ENCODE peak calls at places on chromosome 1, in ten cellular contexts. V is astrocyte of the cerebellum, O is cardiac muscle cell, A is heart right ventricle, S is dorsolateral prefrontal cortex, Y is cardiac fibroblast, U is gastrocnemius medialis, H is foreskin fibroblast, G is fibroblast of mammary gland, Q is fibroblast of pulmonary artery. T is an unnamed sample.

GRCh38 chr1:164363980-164364379 is 195.0 kb upstream of the PBX1 start:
- DNase-seq in V (no peak), O (no peak), A (no peak), S (no peak), Y (no peak), U (no peak), H (no peak), G (no peak), Q (no peak), T (no peak)

GRCh38 chr1:91582431-91582921 is 81.8 kb downstream of the CDC7 start:
- DNase-seq in V (peak), O (peak), A (no peak), S (no peak), Y (peak), U (peak), H (peak), G (peak), Q (peak), T (peak)

GRCh38 chr1:214224605-214225354 is 56.2 kb upstream of the SMYD2 start:
- DNase-seq in V (no peak), O (peak), A (peak), S (no peak), Y (peak), U (no peak), H (peak), G (peak), Q (peak), T (peak)

GRCh38 chr1:225950905-225951351 is 9.9 kb upstream of the LEFTY2 start:
- DNase-seq in V (no peak), O (no peak), A (no peak), S (no peak), Y (no peak), U (no peak), H (no peak), G (no peak), Q (no peak), T (no peak)

GRCh38 chr1:220189750-220190347 is 82.4 kb downstream of the RAB3GAP2 start:
- DNase-seq in V (peak), O (peak), A (no peak), S (no peak), Y (peak), U (no peak), H (peak), G (peak), Q (peak), T (peak)

GRCh38 chr1:112735752-112736151 is 20.6 kb upstream of the PPM1J start:
- DNase-seq in V (peak), O (peak), A (no peak), S (no peak), Y (peak), U (no peak), H (peak), G (peak), Q (peak), T (peak)

GRCh38 chr1:33792216-33792615 is 71.7 kb upstream of the HMGB4 start:
- DNase-seq in V (no peak), O (no peak), A (no peak), S (no peak), Y (no peak), U (no peak), H (no peak), G (no peak), Q (no peak), T (no peak)

GRCh38 chr1:36450270-36450918 is at the start of gene OSCP1:
- DNase-seq in V (peak), O (peak), A (peak), S (peak), Y (peak), U (peak), H (peak), G (peak), Q (peak), T (peak)

GRCh38 chr1:1281533-1282321 is 1.5 kb downstream of the SCNN1D start:
- DNase-seq in V (no peak), O (peak), A (peak), S (peak), Y (peak), U (peak), H (peak), G (peak), Q (peak), T (peak)

GRCh38 chr1:32892368-32893197 is 6.3 kb downstream of the HPCA start:
- DNase-seq in V (no peak), O (peak), A (no peak), S (peak), Y (peak), U (no peak), H (no peak), G (peak), Q (peak), T (no peak)

GRCh38 chr1:11741919-11742598 is 6.1 kb downstream of the AGTRAP start:
- DNase-seq in V (no peak), O (peak), A (no peak), S (no peak), Y (no peak), U (no peak), H (no peak), G (no peak), Q (no peak), T (peak)

GRCh38 chr1:91669584-91670350 is 169.1 kb downstream of the CDC7 start:
- DNase-seq in V (no peak), O (no peak), A (no peak), S (no peak), Y (no peak), U (no peak), H (no peak), G (no peak), Q (no peak), T (no peak)

GRCh38 chr1:30521261-30521865 is 202.0 kb downstream of the MATN1 start:
- DNase-seq in V (no peak), O (no peak), A (no peak), S (no peak), Y (no peak), U (peak), H (no peak), G (no peak), Q (no peak), T (no peak)

GRCh38 chr1:220313576-220313975 is 41.3 kb upstream of the RAB3GAP2 start:
- DNase-seq in V (no peak), O (no peak), A (no peak), S (no peak), Y (no peak), U (no peak), H (no peak), G (no peak), Q (no peak), T (no peak)

GRCh38 chr1:82517586-82517985 is 716.9 kb downstream of the ADGRL2 start:
- DNase-seq in V (no peak), O (peak), A (peak), S (peak), Y (peak), U (peak), H (peak), G (peak), Q (peak), T (peak)

GRCh38 chr1:153842006-153842471 is 66.8 kb downstream of the SLC27A3 start:
- DNase-seq in V (no peak), O (no peak), A (no peak), S (no peak), Y (peak), U (peak), H (no peak), G (peak), Q (no peak), T (peak)

GRCh38 chr1:106608836-106609235 is 447.6 kb upstream of the PRMT6 start:
- DNase-seq in V (no peak), O (no peak), A (no peak), S (no peak), Y (no peak), U (no peak), H (no peak), G (peak), Q (no peak), T (no peak)

GRCh38 chr1:13797397-13797796 is 97.4 kb downstream of the PRDM2 start:
- DNase-seq in V (no peak), O (no peak), A (no peak), S (no peak), Y (no peak), U (no peak), H (no peak), G (no peak), Q (no peak), T (no peak)

GRCh38 chr1:81174052-81174451 is 626.7 kb upstream of the ADGRL2 start:
- DNase-seq in V (no peak), O (no peak), A (no peak), S (no peak), Y (no peak), U (no peak), H (peak), G (no peak), Q (no peak), T (peak)

GRCh38 chr1:94778808-94779207 is 41.3 kb upstream of the SLC44A3 start:
- DNase-seq in V (no peak), O (no peak), A (no peak), S (no peak), Y (no peak), U (no peak), H (no peak), G (peak), Q (no peak), T (peak)

GRCh38 chr1:7885513-7886298 is 32.8 kb upstream of the UTS2 start:
- DNase-seq in V (no peak), O (no peak), A (no peak), S (no peak), Y (no peak), U (no peak), H (no peak), G (no peak), Q (no peak), T (no peak)
- H3K4me3 ChIP-seq in V (no peak), O (no peak), A (no peak), S (no peak), Y (no peak), U (no peak), H (no peak), G (no peak), Q (no peak), T (no peak)

GRCh38 chr1:108121361-108122143 is 78.6 kb downstream of the SLC25A24 start:
- DNase-seq in V (no peak), O (peak), A (peak), S (no peak), Y (peak), U (no peak), H (no peak), G (no peak), Q (no peak), T (no peak)
- TF ChIP-seq CTCF in V (no peak), O (peak), A (no peak), S (no peak), Y (peak), U (no peak), H (no peak), G (no peak), Q (no peak), T (no peak)

GRCh38 chr1:2575801-2576663 is 10.5 kb upstream of the PRXL2B start:
- DNase-seq in V (no peak), O (no peak), A (peak), S (no peak), Y (no peak), U (no peak), H (no peak), G (no peak), Q (no peak), T (no peak)
- H3K4me3 ChIP-seq in V (no peak), O (no peak), A (peak), S (no peak), Y (no peak), U (no peak), H (no peak), G (no peak), Q (no peak), T (no peak)

GRCh38 chr1:26094677-26095383 is 16.8 kb upstream of the PDIK1L start:
- DNase-seq in V (no peak), O (peak), A (peak), S (peak), Y (peak), U (peak), H (no peak), G (peak), Q (peak), T (peak)
- TF ChIP-seq CTCF in V (peak), O (peak), A (no peak), S (no peak), Y (peak), U (peak), H (peak), G (no peak), Q (peak), T (peak)

DNA sequence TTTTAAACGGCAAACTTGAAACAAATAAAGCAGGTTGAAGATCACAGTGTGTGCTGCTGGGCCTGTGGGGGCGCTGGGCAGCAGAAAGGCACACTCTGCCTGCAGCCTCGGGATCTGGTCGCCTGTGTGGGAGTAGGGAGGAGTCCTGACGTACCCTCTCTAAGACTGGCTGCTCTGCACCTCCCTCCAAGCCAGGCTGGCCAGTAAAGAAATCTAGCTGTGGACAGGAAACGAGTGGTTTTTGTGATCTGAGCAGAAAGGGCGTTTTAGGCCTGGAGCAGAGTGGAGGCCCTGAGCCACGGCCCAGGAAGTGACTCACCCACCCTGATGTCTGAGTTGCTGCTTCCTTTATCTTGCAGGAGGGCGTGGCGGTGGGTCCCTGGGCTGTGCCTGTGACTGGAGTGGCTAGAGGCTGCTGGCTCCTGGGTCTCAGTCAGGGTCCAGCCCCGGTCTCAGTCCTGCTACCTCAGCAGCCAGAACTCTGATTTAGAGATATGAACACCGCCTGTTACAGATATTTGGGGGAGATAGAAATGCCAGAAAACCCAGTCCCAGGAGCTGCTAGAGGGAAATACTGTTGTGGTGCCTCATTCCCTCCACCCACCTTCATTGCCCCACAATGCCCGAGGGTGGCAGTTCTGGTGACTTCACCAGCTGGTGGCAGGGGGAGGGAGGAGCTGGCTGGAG is 11.3 kb upstream of the S100A11 start:
- DNase-seq in V (peak), O (peak), A (peak), S (peak), Y (peak), U (peak), H (peak), G (peak), Q (peak), T (peak)
- H3K4me3 ChIP-seq in V (peak), O (no peak), A (peak), S (no peak), Y (peak), U (peak), H (peak), G (peak), Q (peak), T (peak)

GRCh38 chr1:27111771-27112573 is 43.0 kb downstream of the SLC9A1 start:
- DNase-seq in V (peak), O (peak), A (peak), S (peak), Y (peak), U (peak), H (peak), G (peak), Q (peak), T (peak)
- TF ChIP-seq CTCF in V (peak), O (peak), A (peak), S (peak), Y (peak), U (peak), H (peak), G (peak), Q (peak), T (peak)

GRCh38 chr1:236113324-236114032 is 28.9 kb upstream of the GPR137B start:
- DNase-seq in V (no peak), O (no peak), A (no peak), S (no peak), Y (no peak), U (no peak), H (no peak), G (no peak), Q (no peak), T (no peak)
- H3K4me3 ChIP-seq in V (no peak), O (no peak), A (no peak), S (no peak), Y (no peak), U (no peak), H (no peak), G (no peak), Q (no peak), T (no peak)

DNA sequence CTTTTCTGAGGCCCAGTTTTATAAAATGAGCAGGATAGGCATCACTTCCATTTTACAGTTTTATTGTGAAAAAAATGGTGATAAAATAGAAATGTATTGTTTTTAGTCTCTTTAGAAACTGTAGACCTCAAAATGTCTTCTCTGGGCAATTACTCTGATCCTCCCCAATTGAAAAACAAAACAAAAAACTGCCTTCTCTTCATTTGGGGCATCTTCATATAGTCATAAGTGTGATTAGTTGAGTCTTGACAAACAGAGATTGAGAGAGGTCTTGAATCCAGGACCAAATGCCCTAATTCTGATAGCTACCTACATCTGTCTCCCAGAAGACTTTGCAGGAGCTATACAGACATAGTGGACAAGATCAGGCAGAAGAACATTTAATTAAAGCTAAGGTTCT is 62.9 kb downstream of the LRRC8C start:
- DNase-seq in V (no peak), O (no peak), A (no peak), S (no peak), Y (no peak), U (no peak), H (no peak), G (no peak), Q (no peak), T (no peak)
- TF ChIP-seq CTCF in V (no peak), O (no peak), A (no peak), S (no peak), Y (no peak), U (no peak), H (no peak), G (no peak), Q (no peak), T (no peak)

GRCh38 chr1:230199034-230199433 is 132.0 kb downstream of the GALNT2 start:
- DNase-seq in V (no peak), O (no peak), A (no peak), S (no peak), Y (no peak), U (no peak), H (no peak), G (no peak), Q (no peak), T (no peak)

GRCh38 chr1:230195199-230195598 is 128.2 kb downstream of the GALNT2 start:
- DNase-seq in V (no peak), O (no peak), A (no peak), S (no peak), Y (no peak), U (no peak), H (no peak), G (no peak), Q (no peak), T (no peak)

GRCh38 chr1:230200276-230200675 is 133.2 kb downstream of the GALNT2 start:
- DNase-seq in V (no peak), O (no peak), A (no peak), S (no peak), Y (no peak), U (peak), H (no peak), G (no peak), Q (no peak), T (no peak)

GRCh38 chr1:230196077-230196476 is 129.0 kb downstream of the GALNT2 start:
- DNase-seq in V (no peak), O (no peak), A (no peak), S (no peak), Y (no peak), U (no peak), H (no peak), G (no peak), Q (no peak), T (no peak)

GRCh38 chr1:230197644-230198567 is 130.9 kb downstream of the GALNT2 start:
- DNase-seq in V (no peak), O (no peak), A (no peak), S (no peak), Y (no peak), U (no peak), H (no peak), G (no peak), Q (no peak), T (no peak)
- H3K4me3 ChIP-seq in V (no peak), O (no peak), A (no peak), S (no peak), Y (no peak), U (no peak), H (no peak), G (no peak), Q (no peak), T (no peak)

DNA sequence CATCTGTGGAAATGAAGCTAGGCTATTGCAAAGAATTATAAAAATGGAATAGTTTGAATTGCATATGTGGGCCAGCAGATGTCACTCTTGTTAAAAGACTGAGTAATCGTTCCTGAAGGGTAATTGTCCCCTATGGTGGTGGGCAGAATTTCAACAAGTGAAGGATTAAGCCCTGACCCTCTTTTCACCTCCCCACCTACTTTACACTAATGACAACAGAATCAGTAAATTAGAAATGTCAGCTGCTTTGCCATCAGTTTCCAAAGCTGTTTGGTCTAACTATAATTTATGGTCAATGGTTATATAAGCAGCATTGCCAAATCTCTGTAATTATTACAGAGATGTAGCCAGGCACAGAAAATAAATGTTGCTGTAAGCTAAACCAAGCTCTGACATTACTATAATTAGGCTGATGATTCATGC is 898.6 kb downstream of the AMY1C start:
- DNase-seq in V (no peak), O (peak), A (no peak), S (no peak), Y (peak), U (no peak), H (no peak), G (no peak), Q (peak), T (no peak)
- TF ChIP-seq CTCF in V (peak), O (no peak), A (no peak), S (peak), Y (no peak), U (peak), H (no peak), G (peak), Q (peak), T (no peak)

T was measured in AG10803.